ENCODE peak calls at places on chromosomes 4 and X, in nine cellular contexts. Y is activated CD8-positive, alpha-beta memory T cell treated with anti-CD3 and anti-CD28 coated beads for 48 hours; H is cardiac muscle cell; O is IMR-90; W is NCI-H1105; T is thoracic aorta; R is T-helper 17 cell; Z is EH; Q is uterus. S is an unnamed sample.

GRCh38 chrX:53678667-53679066 is 7.9 kb downstream of the HUWE1 start:
- DNase-seq in Y (no peak), H (peak; percentile 15), O (no peak), W (no peak), T (no peak), R (no peak), Z (peak; percentile 6), Q (no peak), S (no peak)

GRCh38 chrX:9845574-9845948 is 59.3 kb downstream of the SHROOM2 start:
- DNase-seq in Y (no peak), H (peak; percentile 70), O (peak; percentile 29), W (no peak), T (no peak), R (no peak), Z (peak; percentile 49), Q (no peak), S (no peak)

GRCh38 chrX:101550362-101550761 is at the start of gene ARMCX1:
- DNase-seq in Y (no peak), H (peak; percentile 88), O (peak; percentile 74), W (peak; percentile 60), T (peak; percentile 11), R (no peak), Z (peak; percentile 84), Q (peak; percentile 71), S (peak; percentile 83)

GRCh38 chrX:153449306-153450113 is 3.7 kb upstream of the TREX2 start:
- DNase-seq in Y (no peak), H (no peak), O (no peak), W (no peak), T (no peak), R (no peak), Z (no peak), Q (no peak), S (no peak)

GRCh38 chr4:72568959-72569718 is at the start of gene ADAMTS3:
- DNase-seq in Y (no peak), H (peak; percentile 86), O (peak; percentile 33), W (peak; percentile 39), T (no peak), R (no peak), Z (peak; percentile 58), Q (peak; percentile 80), S (peak; percentile 68)

GRCh38 chr4:149914521-149915115 is 99.0 kb upstream of the IQCM start:
- DNase-seq in Y (no peak), H (peak; percentile 68), O (peak; percentile 68), W (peak; percentile 23), T (no peak), R (no peak), Z (peak; percentile 73), Q (no peak), S (peak; percentile 62)

GRCh38 chr4:59381591-59381990 is 1818.5 kb upstream of the ADGRL3 start:
- DNase-seq in Y (no peak), H (no peak), O (no peak), W (no peak), T (no peak), R (no peak), Z (no peak), Q (no peak), S (no peak)

GRCh38 chr4:154506253-154506652 is 14.7 kb upstream of the DCHS2 start:
- DNase-seq in Y (no peak), H (peak; percentile 56), O (peak; percentile 13), W (peak; percentile 10), T (no peak), R (no peak), Z (peak; percentile 37), Q (no peak), S (peak; percentile 41)

GRCh38 chrX:124194209-124194608 is 138.3 kb upstream of the TEX13D start:
- DNase-seq in Y (no peak), H (peak; percentile 2), O (no peak), W (no peak), T (no peak), R (no peak), Z (no peak), Q (peak; percentile 16), S (peak; percentile 47)

GRCh38 chr4:107893171-107894137 is 37.9 kb upstream of the CYP2U1 start:
- DNase-seq in Y (no peak), H (peak; percentile 63), O (peak; percentile 8), W (no peak), T (no peak), R (no peak), Z (no peak), Q (no peak), S (no peak)

GRCh38 chr4:111847256-111848108 is 297.8 kb upstream of the FAM241A start:
- DNase-seq in Y (no peak), H (peak; percentile 2), O (no peak), W (no peak), T (no peak), R (no peak), Z (peak; percentile 6), Q (no peak), S (no peak)

GRCh38 chrX:40719218-40719617 is 16.1 kb downstream of the MED14 start:
- DNase-seq in Y (no peak), H (peak; percentile 8), O (peak; percentile 89), W (no peak), T (no peak), R (no peak), Z (peak; percentile 74), Q (no peak), S (no peak)

GRCh38 chr4:186948361-186949291 is 225.0 kb upstream of the FAT1 start:
- DNase-seq in Y (no peak), H (peak; percentile 41), O (peak; percentile 83), W (no peak), T (no peak), R (no peak), Z (peak; percentile 98), Q (no peak), S (peak; percentile 46)

GRCh38 chrX:16643160-16643559 is 6.8 kb upstream of the S100G start:
- DNase-seq in Y (no peak), H (peak; percentile 54), O (peak; percentile 75), W (no peak), T (no peak), R (no peak), Z (peak; percentile 74), Q (no peak), S (peak; percentile 29)

GRCh38 chrX:102746134-102746584 is 25.6 kb downstream of the GPRASP3 start:
- DNase-seq in Y (no peak), H (peak; percentile 45), O (no peak), W (no peak), T (no peak), R (no peak), Z (peak; percentile 25), Q (peak; percentile 44), S (peak; percentile 58)

GRCh38 chr4:174474457-174475075 is 47.7 kb downstream of the HPGD start:
- DNase-seq in Y (no peak), H (no peak), O (no peak), W (no peak), T (no peak), R (no peak), Z (no peak), Q (no peak), S (no peak)

GRCh38 chrX:153926863-153927685 is 1.0 kb upstream of the ARHGAP4 start:
- DNase-seq in Y (no peak), H (peak; percentile 51), O (peak; percentile 10), W (peak; percentile 76), T (no peak), R (peak; percentile 64), Z (peak; percentile 54), Q (no peak), S (no peak)

GRCh38 chr4:32684160-32684559 is 1964.0 kb downstream of the PCDH7 start:
- DNase-seq in Y (no peak), H (no peak), O (no peak), W (no peak), T (no peak), R (no peak), Z (no peak), Q (no peak), S (no peak)

GRCh38 chrX:110418857-110419249 is 60.2 kb downstream of the RTL9 start:
- DNase-seq in Y (no peak), H (peak; percentile 67), O (peak; percentile 86), W (no peak), T (no peak), R (no peak), Z (peak; percentile 56), Q (no peak), S (no peak)

GRCh38 chr4:130028552-130028951 is 932.6 kb downstream of the C4orf33 start:
- DNase-seq in Y (no peak), H (no peak), O (no peak), W (no peak), T (no peak), R (no peak), Z (no peak), Q (no peak), S (no peak)

GRCh38 chr4:141637565-141637964 is 1.2 kb downstream of the IL15 start:
- DNase-seq in Y (no peak), H (peak; percentile 32), O (no peak), W (no peak), T (no peak), R (no peak), Z (no peak), Q (no peak), S (no peak)

GRCh38 chr4:26896636-26897035 is 36.0 kb downstream of the STIM2 start:
- DNase-seq in Y (no peak), H (peak; percentile 25), O (peak; percentile 71), W (no peak), T (no peak), R (no peak), Z (peak; percentile 47), Q (no peak), S (no peak)

GRCh38 chr4:170672571-170672970 is 582.8 kb upstream of the AADAT start:
- DNase-seq in Y (no peak), H (no peak), O (peak; percentile 8), W (no peak), T (no peak), R (no peak), Z (peak; percentile 60), Q (no peak), S (no peak)

GRCh38 chrX:71859637-71860036 is 51.0 kb upstream of the NHSL2 start:
- DNase-seq in Y (no peak), H (peak; percentile 54), O (peak; percentile 33), W (peak; percentile 2), T (no peak), R (no peak), Z (peak; percentile 46), Q (no peak), S (peak; percentile 24)

GRCh38 chr4:153421980-153422379 is 44.2 kb upstream of the TMEM131L start:
- DNase-seq in Y (no peak), H (no peak), O (no peak), W (no peak), T (no peak), R (no peak), Z (no peak), Q (no peak), S (no peak)